ENCODE peak calls at places on chromosomes 11 and 22, in ten cellular contexts. R is retina, O is erythroblast, M is fibroblast of lung, B is HT-29, P is right cardiac atrium, A is Calu3, Q is IMR-90, H is midbrain, L is foreskin fibroblast. G is an unnamed sample.

GRCh38 chr11:66887531-66887930 is 30.7 kb downstream of the LRFN4 start:
- DNase-seq in H (no peak), B (no peak), A (no peak), L (no peak), R (no peak), M (peak; percentile 25), Q (no peak), P (no peak), O (no peak), G (no peak)

GRCh38 chr11:12723410-12724297 is 49.4 kb downstream of the TEAD1 start:
- DNase-seq in B (peak; percentile 98), P (no peak), Q (peak; percentile 45), L (no peak), O (no peak), M (peak; percentile 41), A (peak; percentile 72), H (no peak), R (no peak), G (no peak)

GRCh38 chr11:128859563-128860441 is 7.3 kb downstream of the KCNJ1 start:
- DNase-seq in H (peak; percentile 13), O (peak; percentile 61), R (peak; percentile 84), M (peak; percentile 54), A (peak; percentile 57), L (peak; percentile 14), Q (peak; percentile 47), B (peak; percentile 78), P (peak; percentile 68), G (peak; percentile 80)

GRCh38 chr11:67435031-67435726 is 2.3 kb downstream of the PTPRCAP start:
- DNase-seq in L (no peak), H (no peak), A (no peak), R (no peak), O (no peak), B (no peak), M (no peak), Q (no peak), P (no peak), G (no peak)

GRCh38 chr11:57357827-57358226 is 19.7 kb downstream of the P2RX3 start:
- DNase-seq in R (no peak), L (peak; percentile 45), A (no peak), M (peak; percentile 23), P (no peak), Q (peak; percentile 54), H (no peak), O (no peak), B (no peak), G (no peak)

GRCh38 chr11:119222891-119223290 is 16.8 kb downstream of the CBL start:
- DNase-seq in P (no peak), B (no peak), H (no peak), L (no peak), R (no peak), O (no peak), M (no peak), Q (no peak), A (no peak), G (no peak)

GRCh38 chr11:117799634-117800033 is 2.6 kb upstream of the DSCAML1 start:
- DNase-seq in M (no peak), L (no peak), Q (no peak), O (no peak), P (no peak), R (no peak), A (no peak), H (no peak), B (no peak), G (no peak)

GRCh38 chr11:9951714-9952275 is 287.9 kb downstream of the SWAP70 start:
- DNase-seq in R (no peak), B (no peak), M (no peak), H (no peak), P (peak; percentile 34), A (no peak), O (no peak), L (no peak), Q (no peak), G (no peak)

GRCh38 chr22:44448271-44448780 is 49.7 kb downstream of the RTL6 start:
- DNase-seq in L (peak; percentile 91), P (peak; percentile 88), Q (peak; percentile 94), A (peak; percentile 56), R (peak; percentile 23), O (no peak), H (peak; percentile 2), B (no peak), M (peak; percentile 90), G (no peak)

GRCh38 chr22:47724751-47725150 is 962.3 kb downstream of the TBC1D22A start:
- DNase-seq in R (no peak), A (no peak), P (no peak), Q (no peak), H (no peak), L (no peak), O (no peak), B (no peak), M (no peak), G (no peak)

GRCh38 chr22:35334010-35334409 is 34.3 kb downstream of the TOM1 start:
- DNase-seq in M (no peak), O (no peak), Q (no peak), A (no peak), R (no peak), P (no peak), L (no peak), B (no peak), H (no peak), G (no peak)

GRCh38 chr11:36014906-36015305 is 71.0 kb downstream of the LDLRAD3 start:
- DNase-seq in L (no peak), Q (no peak), A (no peak), R (no peak), H (no peak), O (no peak), B (no peak), M (no peak), P (peak; percentile 26), G (no peak)

GRCh38 chr11:33698921-33699320 is 1.7 kb downstream of the C11orf91 start:
- DNase-seq in B (no peak), A (no peak), M (no peak), L (no peak), P (no peak), Q (no peak), R (no peak), H (no peak), O (no peak), G (no peak)

GRCh38 chr11:126363706-126364245 is 8.3 kb downstream of the ST3GAL4 start:
- DNase-seq in P (no peak), O (no peak), L (no peak), Q (no peak), A (no peak), R (no peak), M (no peak), B (no peak), H (peak; percentile 74), G (no peak)

GRCh38 chr11:126105748-126106080 is 43.0 kb upstream of the CDON start:
- DNase-seq in H (no peak), L (no peak), Q (no peak), P (no peak), A (no peak), O (no peak), B (no peak), R (no peak), M (no peak), G (no peak)

GRCh38 chr11:103887001-103887680 is 149.3 kb upstream of the DDI1 start:
- DNase-seq in M (no peak), R (peak; percentile 16), H (peak; percentile 40), P (no peak), O (no peak), Q (no peak), L (no peak), A (no peak), B (no peak), G (no peak)

GRCh38 chr22:45036154-45036553 is 26.3 kb upstream of the PHF21B start:
- DNase-seq in H (peak; percentile 22), B (no peak), A (no peak), R (no peak), O (no peak), M (peak; percentile 40), L (peak; percentile 21), Q (peak; percentile 16), P (no peak), G (no peak)

GRCh38 chr11:27656806-27657483 is 43.3 kb downstream of the BDNF start:
- DNase-seq in B (no peak), R (no peak), H (no peak), Q (no peak), O (no peak), M (no peak), A (no peak), L (peak; percentile 54), P (no peak), G (no peak)

GRCh38 chr11:66070604-66071325 is 693 bp downstream of the PACS1 start:
- DNase-seq in R (peak; percentile 49), A (peak; percentile 30), H (peak; percentile 15), Q (peak; percentile 28), B (peak; percentile 40), M (peak; percentile 27), L (peak; percentile 69), P (peak; percentile 81), O (peak; percentile 30), G (peak; percentile 20)

GRCh38 chr11:102783016-102783415 is 2.6 kb upstream of the MMP10 start:
- DNase-seq in O (no peak), A (no peak), M (no peak), L (no peak), Q (no peak), B (no peak), R (no peak), P (no peak), H (no peak), G (no peak)

GRCh38 chr11:66722745-66723651 is 6.0 kb downstream of the SPTBN2 start:
- DNase-seq in R (no peak), A (no peak), H (no peak), P (no peak), B (no peak), O (no peak), L (no peak), Q (no peak), M (no peak), G (no peak)

GRCh38 chr11:57781529-57781943 is 19.9 kb downstream of the CTNND1 start:
- DNase-seq in R (no peak), M (no peak), O (peak; percentile 27), A (peak; percentile 90), H (no peak), Q (peak; percentile 33), B (peak; percentile 98), L (no peak), P (peak; percentile 39), G (no peak)

GRCh38 chr11:72319261-72319660 is 75.3 kb upstream of the PHOX2A start:
- DNase-seq in Q (no peak), P (no peak), A (no peak), H (no peak), R (no peak), B (no peak), L (no peak), M (no peak), O (no peak), G (no peak)

G was measured in T-helper 17 cell.